ENCODE peak calls at places on chromosome 5, in four cellular contexts. One of them, this sample, is unnamed.

GRCh38 chr5:109718632-109719031 is 28.9 kb downstream of the MAN2A1 start:
- DNase-seq in activated T-helper 1 cell treated with anti-CD3 and anti-CD28 coated beads, Interleukin-2, amount 50 U/mL, for 16 hours: no peak
- DNase-seq in sciatic nerve: no peak
- DNase-seq in HCEC 1CT: no peak
- DNase-seq in this sample: no peak

GRCh38 chr5:154138701-154139100 is 51.8 kb upstream of the GALNT10 start:
- DNase-seq in activated T-helper 1 cell treated with anti-CD3 and anti-CD28 coated beads, Interleukin-2, amount 50 U/mL, for 16 hours: no peak
- DNase-seq in sciatic nerve: no peak
- DNase-seq in HCEC 1CT: no peak
- DNase-seq in this sample: no peak

GRCh38 chr5:173946353-173946752 is 42.6 kb upstream of the C5orf47 start:
- DNase-seq in activated T-helper 1 cell treated with anti-CD3 and anti-CD28 coated beads, Interleukin-2, amount 50 U/mL, for 16 hours: no peak
- DNase-seq in sciatic nerve: no peak
- DNase-seq in HCEC 1CT: no peak
- DNase-seq in this sample: no peak

GRCh38 chr5:56147106-56147505 is 86.0 kb downstream of the ANKRD55 start:
- DNase-seq in activated T-helper 1 cell treated with anti-CD3 and anti-CD28 coated beads, Interleukin-2, amount 50 U/mL, for 16 hours: no peak
- DNase-seq in sciatic nerve: no peak
- DNase-seq in HCEC 1CT: no peak
- DNase-seq in this sample: no peak

GRCh38 chr5:101136454-101136853 is 233.4 kb upstream of the ST8SIA4 start:
- DNase-seq in activated T-helper 1 cell treated with anti-CD3 and anti-CD28 coated beads, Interleukin-2, amount 50 U/mL, for 16 hours: no peak
- DNase-seq in sciatic nerve: no peak
- DNase-seq in HCEC 1CT: no peak
- DNase-seq in this sample: no peak

GRCh38 chr5:124102491-124102890 is 590.5 kb downstream of the CSNK1G3 start:
- DNase-seq in activated T-helper 1 cell treated with anti-CD3 and anti-CD28 coated beads, Interleukin-2, amount 50 U/mL, for 16 hours: no peak
- DNase-seq in sciatic nerve: no peak
- DNase-seq in HCEC 1CT: peak; percentile 47
- DNase-seq in this sample: no peak

GRCh38 chr5:149857499-149857898 is 87.1 kb downstream of the PDE6A start:
- DNase-seq in activated T-helper 1 cell treated with anti-CD3 and anti-CD28 coated beads, Interleukin-2, amount 50 U/mL, for 16 hours: no peak
- DNase-seq in sciatic nerve: peak; percentile 73
- DNase-seq in HCEC 1CT: peak; percentile 32
- DNase-seq in this sample: no peak

GRCh38 chr5:95846554-95847260 is 24.2 kb upstream of the GLRX start:
- DNase-seq in activated T-helper 1 cell treated with anti-CD3 and anti-CD28 coated beads, Interleukin-2, amount 50 U/mL, for 16 hours: peak; percentile 36
- DNase-seq in sciatic nerve: peak; percentile 84
- DNase-seq in HCEC 1CT: peak; percentile 77
- DNase-seq in this sample: no peak

GRCh38 chr5:134577022-134577795 is 51.7 kb downstream of the JADE2 start:
- DNase-seq in activated T-helper 1 cell treated with anti-CD3 and anti-CD28 coated beads, Interleukin-2, amount 50 U/mL, for 16 hours: no peak
- DNase-seq in sciatic nerve: no peak
- DNase-seq in HCEC 1CT: peak; percentile 82
- DNase-seq in this sample: no peak

GRCh38 chr5:149656576-149657182 is 73.4 kb upstream of the PPARGC1B start:
- DNase-seq in activated T-helper 1 cell treated with anti-CD3 and anti-CD28 coated beads, Interleukin-2, amount 50 U/mL, for 16 hours: no peak
- DNase-seq in sciatic nerve: no peak
- DNase-seq in HCEC 1CT: no peak
- DNase-seq in this sample: no peak

This sample was measured in esophagus squamous epithelium.